ENCODE peak calls at places on chromosomes 5 and 9, in five cellular contexts. One of them, this sample, is unnamed.
A peak's percentile ranks its signal among the peaks of the same experiment; 100 is the strongest.

GRCh38 chr9:123282343-123283047 is 14.1 kb upstream of the STRBP start:
- DNase-seq in A549: peak; percentile 37
- DNase-seq in GM12878: no peak
- DNase-seq in HepG2: no peak
- DNase-seq in H1: no peak
- DNase-seq in this sample: no peak

GRCh38 chr9:81894891-81895290 is 33.3 kb upstream of the SPATA31D4 start:
- DNase-seq in A549: no peak
- DNase-seq in GM12878: no peak
- DNase-seq in HepG2: no peak
- DNase-seq in H1: no peak
- DNase-seq in this sample: no peak

GRCh38 chr9:91837982-91838731 is 111.9 kb downstream of the ROR2 start:
- DNase-seq in A549: peak; percentile 19
- DNase-seq in GM12878: no peak
- DNase-seq in HepG2: no peak
- DNase-seq in H1: no peak
- DNase-seq in this sample: no peak

GRCh38 chr5:43296835-43297234 is 16.4 kb downstream of the HMGCS1 start:
- DNase-seq in A549: no peak
- DNase-seq in GM12878: no peak
- DNase-seq in HepG2: no peak
- DNase-seq in H1: no peak
- DNase-seq in this sample: no peak

GRCh38 chr9:20622330-20623020 is at the start of gene MLLT3:
- DNase-seq in A549: peak; percentile 96
- DNase-seq in GM12878: peak; percentile 87
- DNase-seq in HepG2: peak; percentile 84
- DNase-seq in H1: peak; percentile 84
- DNase-seq in this sample: peak; percentile 96

GRCh38 chr9:129145841-129146292 is 32.2 kb downstream of the IER5L start:
- DNase-seq in A549: no peak
- DNase-seq in GM12878: no peak
- DNase-seq in HepG2: peak; percentile 21
- DNase-seq in H1: peak; percentile 91
- DNase-seq in this sample: no peak

GRCh38 chr9:71270554-71270953 is 149.1 kb upstream of the TRPM3 start:
- DNase-seq in A549: no peak
- DNase-seq in GM12878: no peak
- DNase-seq in HepG2: no peak
- DNase-seq in H1: no peak
- DNase-seq in this sample: no peak

GRCh38 chr9:124760719-124761118 is 10.4 kb downstream of the NR6A1 start:
- DNase-seq in A549: no peak
- DNase-seq in GM12878: no peak
- DNase-seq in HepG2: no peak
- DNase-seq in H1: no peak
- DNase-seq in this sample: no peak

GRCh38 chr5:95595289-95595931 is 24.5 kb upstream of the GPR150 start:
- DNase-seq in A549: no peak
- DNase-seq in GM12878: no peak
- DNase-seq in HepG2: no peak
- DNase-seq in H1: no peak
- DNase-seq in this sample: no peak

GRCh38 chr5:152532714-152533113 is 127.6 kb upstream of the NMUR2 start:
- DNase-seq in A549: peak; percentile 66
- DNase-seq in GM12878: peak; percentile 15
- DNase-seq in HepG2: peak; percentile 33
- DNase-seq in H1: no peak
- DNase-seq in this sample: peak; percentile 16

GRCh38 chr5:140141241-140141640 is 15.5 kb downstream of the IGIP start:
- DNase-seq in A549: no peak
- DNase-seq in GM12878: no peak
- DNase-seq in HepG2: no peak
- DNase-seq in H1: no peak
- DNase-seq in this sample: no peak

GRCh38 chr9:87445646-87446045 is 52.0 kb upstream of the DAPK1 start:
- DNase-seq in A549: peak; percentile 53
- DNase-seq in GM12878: peak; percentile 44
- DNase-seq in HepG2: no peak
- DNase-seq in H1: no peak
- DNase-seq in this sample: no peak

GRCh38 chr9:25226901-25227686 is 451.1 kb downstream of the TUSC1 start:
- DNase-seq in A549: no peak
- DNase-seq in GM12878: no peak
- DNase-seq in HepG2: no peak
- DNase-seq in H1: no peak
- DNase-seq in this sample: no peak

DNA sequence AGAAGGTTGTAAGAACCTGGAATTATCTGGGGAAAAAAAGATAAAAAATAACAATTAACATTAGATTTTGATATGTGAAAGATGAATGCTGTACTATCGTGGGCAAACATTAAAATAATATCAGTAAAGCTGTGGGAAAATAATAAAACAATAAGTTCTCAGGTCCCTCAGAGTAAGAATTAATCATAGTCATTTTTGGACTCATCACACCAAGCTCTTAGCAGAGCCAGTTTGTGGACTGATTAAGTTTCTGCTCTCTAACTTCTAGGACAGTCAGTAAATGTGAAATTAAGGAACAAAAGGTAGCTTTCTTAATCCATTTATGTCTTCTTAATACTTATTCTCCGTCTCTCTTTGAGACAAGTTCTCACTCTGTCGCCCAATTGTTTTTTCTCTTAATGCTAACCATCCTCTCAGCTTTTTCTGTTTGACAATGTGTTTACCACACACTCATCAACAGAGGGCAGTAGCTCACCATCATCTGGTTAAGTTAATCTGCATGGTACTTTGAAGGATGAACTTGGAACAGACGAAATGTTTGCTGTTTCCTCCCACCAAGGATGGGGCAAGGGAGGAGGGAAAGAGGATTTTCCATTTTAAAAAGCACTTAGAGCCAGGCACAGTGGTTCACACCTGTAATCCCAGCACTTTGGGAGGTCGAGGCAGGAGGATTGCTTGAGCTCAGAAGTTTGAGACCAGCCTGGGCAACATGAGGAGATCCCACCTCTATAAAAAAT is 5.3 kb upstream of the ACO1 start:
- DNase-seq in A549: peak; percentile 82
- DNase-seq in GM12878: peak; percentile 44
- DNase-seq in HepG2: peak; percentile 85
- DNase-seq in H1: no peak
- DNase-seq in this sample: peak; percentile 69
- TF ChIP-seq MAX in A549: no peak
- TF ChIP-seq MAX in GM12878: no peak
- TF ChIP-seq MAX in HepG2: no peak
- TF ChIP-seq MAX in H1: no peak
- TF ChIP-seq MAX in this sample: no peak

GRCh38 chr9:136096505-136097001 is 1.5 kb upstream of the NACC2 start:
- DNase-seq in A549: no peak
- DNase-seq in GM12878: no peak
- DNase-seq in HepG2: no peak
- DNase-seq in H1: no peak
- DNase-seq in this sample: no peak

GRCh38 chr9:136093331-136093986 is 1.6 kb downstream of the NACC2 start:
- DNase-seq in A549: peak; percentile 51
- DNase-seq in GM12878: no peak
- DNase-seq in HepG2: no peak
- DNase-seq in H1: no peak
- DNase-seq in this sample: peak; percentile 69

GRCh38 chr9:136095028-136095494 is at the start of gene NACC2:
- DNase-seq in A549: peak; percentile 69
- DNase-seq in GM12878: no peak
- DNase-seq in HepG2: no peak
- DNase-seq in H1: no peak
- DNase-seq in this sample: peak; percentile 85

GRCh38 chr9:136093995-136094881 is 851 bp downstream of the NACC2 start:
- DNase-seq in A549: peak; percentile 81
- DNase-seq in GM12878: no peak
- DNase-seq in HepG2: peak; percentile 72
- DNase-seq in H1: no peak
- DNase-seq in this sample: peak; percentile 78

DNA sequence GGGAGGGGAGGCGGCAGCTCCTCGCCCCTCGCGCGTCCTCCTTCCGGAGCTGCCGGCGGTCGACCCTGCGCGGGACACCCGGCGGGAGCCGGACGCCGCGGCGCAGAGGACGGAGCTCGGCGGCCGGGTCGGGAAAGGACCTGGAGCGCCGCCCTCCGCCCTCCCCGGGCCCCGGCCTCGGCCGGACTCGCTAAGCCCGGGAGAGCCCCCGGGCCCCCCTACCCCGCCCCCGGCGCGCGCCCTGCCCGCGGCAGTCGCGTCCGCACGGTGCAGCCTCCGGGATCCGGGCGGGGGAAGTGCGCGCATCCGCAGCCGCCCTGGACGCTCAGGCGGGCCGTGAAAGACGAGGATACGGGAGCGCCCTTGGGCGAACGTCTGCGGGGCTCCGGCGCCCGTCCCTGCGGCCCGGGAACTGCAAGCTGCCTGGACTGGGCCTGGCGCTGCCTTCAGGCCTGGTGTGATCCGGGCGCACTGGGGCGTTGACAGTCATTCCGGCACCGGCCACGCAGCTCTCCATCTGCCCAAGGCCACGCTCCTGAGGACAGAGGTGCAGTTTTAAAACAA is 488 bp upstream of the NACC2 start:
- DNase-seq in A549: peak; percentile 51
- DNase-seq in GM12878: no peak
- DNase-seq in HepG2: no peak
- DNase-seq in H1: no peak
- DNase-seq in this sample: peak; percentile 81
- TF ChIP-seq RAD21 in A549: no peak
- TF ChIP-seq RAD21 in GM12878: no peak
- TF ChIP-seq RAD21 in HepG2: no peak
- TF ChIP-seq RAD21 in H1: no peak
- TF ChIP-seq RAD21 in this sample: no peak

GRCh38 chr9:75889977-75890540 is 414 bp upstream of the PCSK5 start:
- DNase-seq in A549: peak; percentile 58
- DNase-seq in GM12878: no peak
- DNase-seq in HepG2: no peak
- DNase-seq in H1: no peak
- DNase-seq in this sample: peak; percentile 7

GRCh38 chr9:75892168-75892901 is 1.9 kb downstream of the PCSK5 start:
- DNase-seq in A549: peak; percentile 22
- DNase-seq in GM12878: no peak
- DNase-seq in HepG2: no peak
- DNase-seq in H1: no peak
- DNase-seq in this sample: peak; percentile 14

GRCh38 chr9:75893096-75893495 is 2.6 kb downstream of the PCSK5 start:
- DNase-seq in A549: no peak
- DNase-seq in GM12878: no peak
- DNase-seq in HepG2: no peak
- DNase-seq in H1: no peak
- DNase-seq in this sample: no peak

GRCh38 chr9:75890541-75891276 is at the start of gene PCSK5:
- DNase-seq in A549: peak; percentile 90
- DNase-seq in GM12878: no peak
- DNase-seq in HepG2: peak; percentile 58
- DNase-seq in H1: peak; percentile 77
- DNase-seq in this sample: peak; percentile 77

GRCh38 chr9:75891277-75892167 is 1.0 kb downstream of the PCSK5 start:
- DNase-seq in A549: peak; percentile 37
- DNase-seq in GM12878: no peak
- DNase-seq in HepG2: no peak
- DNase-seq in H1: no peak
- DNase-seq in this sample: peak; percentile 32
- TF ChIP-seq MAX in A549: no peak
- TF ChIP-seq MAX in GM12878: no peak
- TF ChIP-seq MAX in HepG2: no peak
- TF ChIP-seq MAX in H1: no peak
- TF ChIP-seq MAX in this sample: no peak

DNA sequence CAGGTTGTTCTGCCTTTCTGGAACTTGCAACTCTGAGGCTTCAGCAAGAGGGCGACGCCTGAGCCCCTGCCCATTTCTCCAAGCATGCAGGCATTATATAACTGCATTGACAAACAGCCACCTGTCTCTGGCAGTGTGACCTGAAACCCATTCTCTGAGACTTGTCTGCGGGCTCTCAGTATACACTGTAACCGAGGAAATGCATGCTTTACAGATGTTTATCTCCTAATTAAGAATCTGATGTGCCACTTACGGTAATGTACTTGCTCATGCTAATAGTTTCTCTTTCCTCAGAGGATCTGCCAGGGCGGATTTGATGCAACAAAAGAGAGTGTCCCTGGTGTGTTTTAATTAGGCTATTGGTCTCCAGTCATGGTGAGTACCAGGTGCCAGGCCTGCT is 593.6 kb upstream of the KLF4 start:
- DNase-seq in A549: no peak
- DNase-seq in GM12878: no peak
- DNase-seq in HepG2: no peak
- DNase-seq in H1: no peak
- DNase-seq in this sample: peak; percentile 10
- TF ChIP-seq RAD21 in A549: no peak
- TF ChIP-seq RAD21 in GM12878: no peak
- TF ChIP-seq RAD21 in HepG2: no peak
- TF ChIP-seq RAD21 in H1: peak; percentile 10
- TF ChIP-seq RAD21 in this sample: no peak

DNA sequence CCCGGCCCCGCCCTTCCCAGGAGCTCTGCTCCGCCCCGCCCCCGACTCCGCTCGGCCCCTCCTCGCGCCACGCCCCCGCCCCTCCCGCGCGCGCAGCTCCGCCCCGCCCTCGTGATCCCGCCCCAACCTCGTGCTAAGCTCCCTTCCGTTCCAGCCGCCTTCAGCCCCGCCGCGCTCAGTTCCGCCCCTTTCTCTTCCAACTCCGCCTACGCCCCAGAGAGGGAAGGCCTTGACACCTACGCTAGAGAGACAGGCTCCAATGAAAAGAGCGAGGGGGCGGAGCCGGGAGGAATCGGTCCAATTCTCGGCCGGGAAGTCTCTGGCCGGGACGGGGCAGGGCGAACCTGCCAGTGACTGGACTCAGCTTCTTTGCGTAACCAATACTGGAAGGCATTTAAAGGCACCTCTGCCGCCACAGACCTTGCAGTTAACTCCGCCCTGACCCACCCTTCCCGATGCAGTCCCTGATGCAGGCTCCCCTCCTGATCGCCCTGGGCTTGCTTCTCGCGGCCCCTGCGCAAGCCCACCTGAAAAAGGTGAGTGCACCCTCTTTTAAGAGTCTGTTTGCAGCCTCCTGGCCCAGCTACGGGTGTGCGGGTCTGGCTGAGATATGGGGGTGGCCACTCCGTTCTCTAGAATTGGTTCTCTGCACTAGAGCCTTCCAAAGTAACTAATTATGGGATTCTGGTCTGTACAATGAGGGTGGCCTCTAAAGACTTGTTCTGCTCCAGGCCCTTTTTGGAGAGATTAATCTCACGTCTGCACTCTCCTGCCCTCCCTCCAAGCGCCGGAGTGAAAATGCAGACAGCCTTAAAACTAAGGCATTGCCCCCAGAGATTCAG is at the start of gene GM2A:
- DNase-seq in A549: peak; percentile 99
- DNase-seq in GM12878: peak; percentile 98
- DNase-seq in HepG2: peak; percentile 99
- DNase-seq in H1: peak; percentile 98
- DNase-seq in this sample: peak; percentile 99
- TF ChIP-seq MAX in A549: peak; percentile 32
- TF ChIP-seq MAX in GM12878: no peak
- TF ChIP-seq MAX in HepG2: peak; percentile 85
- TF ChIP-seq MAX in H1: peak; percentile 86
- TF ChIP-seq MAX in this sample: no peak

GRCh38 chr5:79200573-79201183 is 35.3 kb upstream of the JMY start:
- DNase-seq in A549: peak; percentile 20
- DNase-seq in GM12878: no peak
- DNase-seq in HepG2: peak; percentile 10
- DNase-seq in H1: no peak
- DNase-seq in this sample: peak; percentile 47
- TF ChIP-seq RAD21 in A549: peak; percentile 27
- TF ChIP-seq RAD21 in GM12878: peak; percentile 9
- TF ChIP-seq RAD21 in HepG2: no peak
- TF ChIP-seq RAD21 in H1: no peak
- TF ChIP-seq RAD21 in this sample: peak; percentile 35